ENCODE peak calls at places on chromosomes 4 and X, in five cellular contexts. U, K, W, L and X are unnamed samples. For H3K4me1, the result is how much of the 10 kb centered on the place peaks cover.

GRCh38 chr4:85028910-85029309 is 62.4 kb upstream of the WDFY3 start:
- DNase-seq in U (peak), K (no peak), L (no peak), W (peak), X (no peak)

GRCh38 chrX:13755254-13755653 is 20.7 kb downstream of the OFD1 start:
- DNase-seq in U (no peak), K (no peak), W (no peak), L (no peak), X (no peak)

GRCh38 chr4:138494931-138495330 is 252.8 kb upstream of the SLC7A11 start:
- DNase-seq in L (no peak), W (peak), K (no peak), U (peak), X (no peak)

GRCh38 chrX:132565273-132565672 is 76.4 kb upstream of the MBNL3 start:
- DNase-seq in W (no peak), L (no peak), U (no peak), K (no peak), X (no peak)

GRCh38 chrX:70527610-70528009 is 83.0 kb downstream of the DLG3 start:
- DNase-seq in L (no peak), K (no peak), W (no peak), U (no peak), X (no peak)

GRCh38 chr4:7762376-7763040 is 177.2 kb downstream of the AFAP1 start:
- DNase-seq in K (no peak), L (no peak), U (no peak), W (no peak), X (no peak)

GRCh38 chr4:139606600-139607301 is 50.7 kb upstream of the SETD7 start:
- DNase-seq in U (peak), K (no peak), W (peak), L (no peak), X (no peak)

GRCh38 chr4:73870778-73871177 is 1.6 kb downstream of the CXCL1 start:
- DNase-seq in L (no peak), U (no peak), W (no peak), K (no peak), X (no peak)

GRCh38 chr4:185817403-185817818 is 5.4 kb upstream of the SORBS2 start:
- DNase-seq in K (peak), U (no peak), W (no peak), L (no peak), X (no peak)

DNA sequence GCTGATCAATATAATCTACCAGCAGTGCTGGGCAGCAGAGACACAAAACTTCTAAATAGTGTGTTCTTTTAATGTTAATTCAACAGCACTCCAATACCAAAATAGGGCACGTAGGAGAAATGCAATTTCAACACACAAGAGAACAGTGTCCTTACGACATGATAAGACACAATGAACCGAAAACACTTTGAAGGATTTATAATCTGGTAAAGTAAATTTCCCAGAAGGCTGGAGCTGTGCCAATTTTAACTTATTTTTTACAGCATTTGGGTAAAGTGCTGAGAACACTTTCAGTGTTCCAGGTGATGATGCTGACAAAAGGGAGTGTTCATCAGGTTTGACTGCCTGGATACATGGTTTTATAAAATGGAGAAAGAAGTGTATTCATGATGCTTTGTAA is 76.5 kb downstream of the MAPK10 start:
- DNase-seq in W (no peak), K (no peak), L (no peak), U (no peak), X (no peak)
- TF ChIP-seq CTCF in W (no peak), K (no peak), L (no peak), U (no peak), X (no peak)

GRCh38 chrX:49251325-49251724 is 13.2 kb downstream of the FOXP3 start:
- DNase-seq in W (no peak), K (no peak), U (no peak), L (no peak), X (no peak)
- H3K4me1 ChIP-seq in W (under half), K (under half), U (under half), L (under half), X (under half)

GRCh38 chr4:80075995-80076394 is 3.0 kb upstream of the ANTXR2 start:
- DNase-seq in L (no peak), W (no peak), K (no peak), U (no peak), X (no peak)

GRCh38 chr4:80073362-80074008 is 456 bp upstream of the ANTXR2 start:
- DNase-seq in U (no peak), L (no peak), K (no peak), W (no peak), X (no peak)

GRCh38 chr4:80074059-80074458 is 1.0 kb upstream of the ANTXR2 start:
- DNase-seq in W (no peak), L (no peak), U (no peak), K (no peak), X (no peak)

GRCh38 chr4:80072607-80073361 is at the start of gene ANTXR2:
- DNase-seq in L (peak), K (peak), W (peak), U (peak), X (peak)

DNA sequence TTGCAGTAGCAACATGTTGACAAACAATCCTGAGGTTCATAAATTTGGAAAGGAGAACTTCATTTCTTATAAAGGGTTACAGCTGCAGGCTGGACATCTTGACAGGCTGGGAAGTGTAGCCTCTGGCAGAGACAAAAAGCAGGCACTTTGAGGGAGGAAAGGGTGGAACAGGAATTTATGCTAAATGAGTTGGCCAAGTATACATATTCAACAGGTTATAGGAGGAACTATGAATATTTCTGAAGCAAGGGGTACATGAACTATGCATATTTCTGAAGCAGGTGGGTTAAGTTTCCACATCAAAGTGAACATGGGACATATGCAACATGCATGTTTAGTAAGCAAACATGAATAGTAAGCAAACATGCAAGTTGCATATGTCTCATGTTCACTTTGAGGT is 1.6 kb upstream of the ANTXR2 start:
- DNase-seq in W (no peak), U (no peak), L (no peak), K (no peak), X (no peak)
- H3K27ac ChIP-seq in W (no peak), U (no peak), L (peak), K (no peak), X (no peak)

GRCh38 chr4:48129307-48130014 is 4.6 kb downstream of the TXK start:
- DNase-seq in W (no peak), U (peak), L (peak), K (no peak), X (no peak)
- TF ChIP-seq CTCF in W (no peak), U (no peak), L (no peak), K (no peak), X (no peak)

DNA sequence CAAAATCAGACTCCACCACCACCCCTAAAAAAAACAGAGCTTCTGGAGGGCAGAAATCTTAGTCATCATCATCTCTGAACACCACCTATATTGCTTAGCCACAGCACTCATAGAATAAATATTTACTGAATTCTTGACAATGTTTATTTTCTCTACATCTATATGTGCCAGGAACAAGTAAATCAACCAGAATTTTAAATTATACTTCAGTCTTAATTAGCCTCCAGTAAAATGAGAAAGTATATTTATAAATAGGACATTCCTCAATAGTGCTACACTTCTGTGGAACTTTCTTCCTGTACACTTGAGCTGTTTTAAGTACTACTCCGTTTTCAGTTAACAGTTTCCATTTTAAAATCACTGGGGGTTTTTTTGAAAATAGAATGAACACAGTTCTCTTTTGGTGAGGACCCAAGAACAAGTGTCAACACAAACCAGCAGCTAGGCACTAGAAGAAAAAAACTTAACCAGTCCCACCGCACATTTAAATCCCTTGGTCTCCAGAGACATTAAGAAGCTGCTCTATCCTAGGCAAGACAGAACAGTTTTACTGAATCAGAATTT is 25.5 kb downstream of the SMIM14 start:
- DNase-seq in K (no peak), L (no peak), U (peak), W (peak), X (no peak)
- H3K4me1 ChIP-seq in K (under half), L (under half), U (half or more), W (under half), X (half or more)

GRCh38 chrX:67563469-67564448 is 19.9 kb downstream of the AR start:
- DNase-seq in W (peak), L (peak), K (no peak), U (peak), X (no peak)
- H3K27ac ChIP-seq in W (no peak), L (peak), K (no peak), U (peak), X (peak)

DNA sequence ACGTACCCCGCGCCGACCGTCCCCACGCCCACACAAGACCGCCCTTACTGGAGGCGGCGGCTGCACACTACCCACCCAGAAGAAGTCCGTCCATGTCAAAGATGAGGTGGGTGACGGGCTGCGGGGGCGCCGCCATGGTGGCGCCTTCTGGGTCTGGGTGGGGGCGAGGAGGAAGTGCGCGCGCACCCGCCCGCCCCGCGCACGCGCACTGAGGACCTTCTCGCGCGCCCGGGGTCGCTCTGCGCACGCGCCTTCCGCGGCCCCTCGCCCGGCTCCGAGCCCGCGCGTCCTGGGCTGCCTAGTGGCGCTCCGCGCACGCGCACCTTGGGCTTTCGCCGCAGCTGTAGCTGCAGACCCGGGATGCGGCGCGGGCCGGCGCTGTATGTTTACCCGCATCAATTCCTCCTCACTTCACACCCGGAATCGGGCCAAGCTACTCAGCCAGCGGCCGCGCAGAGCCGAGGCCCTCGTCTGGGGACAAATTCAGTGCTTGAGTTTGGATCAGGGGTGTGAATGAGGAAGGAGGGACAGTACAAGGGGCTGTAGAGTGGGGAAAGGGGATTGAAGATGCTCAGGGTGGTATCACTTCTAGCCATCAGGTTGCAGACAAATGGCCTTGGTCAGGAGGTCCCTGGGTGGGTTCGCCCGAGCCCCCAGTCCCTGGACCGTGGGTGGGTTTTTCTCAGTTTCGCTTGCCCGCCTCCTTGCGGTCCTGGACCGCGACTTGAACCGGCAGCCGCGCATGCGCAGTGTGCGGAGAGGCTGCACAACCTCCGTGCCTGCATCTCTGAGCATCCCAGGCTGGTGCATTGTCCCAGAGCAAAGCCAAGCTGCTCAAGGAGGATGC is at the start of gene PUDP:
- DNase-seq in U (peak), L (peak), K (peak), W (peak), X (peak)
- TF ChIP-seq CTCF in U (no peak), L (peak), K (peak), W (peak), X (peak)